ENCODE peak calls at places on chromosomes 3 and 15, in seven cellular contexts. B is right cardiac atrium, X is upper lobe of right lung, A is psoas muscle, S is adrenal gland, W is ovary, Z is fibroblast of lung. H is an unnamed sample. For H3K9me3, the result is how much of the 10 kb centered on the place peaks cover.

GRCh38 chr3:159814161-159814560 is 174.5 kb upstream of the IL12A start:
- DNase-seq in W (no peak), A (no peak), S (no peak), X (no peak), B (no peak), Z (no peak), H (no peak)

GRCh38 chr15:73631915-73632669 is 1.1 kb downstream of the NPTN start:
- DNase-seq in A (no peak), Z (peak), W (no peak), X (no peak), S (peak), B (peak), H (peak)

GRCh38 chr3:181534881-181535280 is 176.8 kb upstream of the SOX2 start:
- DNase-seq in B (no peak), Z (no peak), S (no peak), W (no peak), A (no peak), X (no peak), H (no peak)

GRCh38 chr3:127050733-127051132 is 67.8 kb downstream of the PLXNA1 start:
- DNase-seq in Z (no peak), S (no peak), B (no peak), X (peak), W (no peak), A (peak), H (no peak)

GRCh38 chr15:100866386-100867330 is 13.0 kb upstream of the ALDH1A3 start:
- DNase-seq in Z (no peak), W (no peak), B (no peak), A (no peak), X (no peak), S (no peak), H (no peak)

GRCh38 chr3:183695569-183696364 is 1.8 kb upstream of the YEATS2 start:
- DNase-seq in B (no peak), X (no peak), W (no peak), S (no peak), Z (no peak), A (no peak), H (no peak)

GRCh38 chr3:47912006-47912504 is 104.2 kb downstream of the MAP4 start:
- DNase-seq in W (no peak), S (no peak), Z (no peak), A (no peak), B (no peak), X (no peak), H (no peak)

GRCh38 chr15:68303560-68304436 is 26.3 kb downstream of the FEM1B start:
- DNase-seq in W (no peak), A (no peak), Z (no peak), X (no peak), S (no peak), B (no peak), H (no peak)

GRCh38 chr3:14042680-14043079 is 82.0 kb downstream of the CHCHD4 start:
- DNase-seq in S (no peak), X (no peak), W (no peak), Z (peak), B (no peak), A (no peak), H (peak)

GRCh38 chr15:82679626-82680199 is 30.0 kb downstream of the AP3B2 start:
- DNase-seq in W (no peak), S (no peak), X (no peak), Z (no peak), A (no peak), B (no peak), H (no peak)

GRCh38 chr3:46912986-46913385 is 35.5 kb downstream of the PTH1R start:
- DNase-seq in W (no peak), B (no peak), S (no peak), Z (no peak), X (no peak), A (no peak), H (no peak)

GRCh38 chr15:89790206-89790605 is 14.1 kb downstream of the MESP2 start:
- DNase-seq in A (no peak), S (no peak), B (no peak), Z (no peak), W (no peak), X (no peak), H (no peak)

GRCh38 chr15:67080900-67081431 is 15.6 kb downstream of the SMAD3 start:
- DNase-seq in X (peak), W (no peak), B (peak), S (no peak), A (peak), Z (peak), H (peak)

GRCh38 chr15:67199391-67199790 is 55.1 kb downstream of the AAGAB start:
- DNase-seq in X (no peak), S (no peak), A (no peak), W (no peak), B (no peak), Z (no peak), H (no peak)

GRCh38 chr3:177056927-177057326 is 140.4 kb downstream of the TBL1XR1 start:
- DNase-seq in B (no peak), Z (no peak), X (no peak), W (no peak), S (no peak), A (no peak), H (no peak)

GRCh38 chr3:24550588-24550987 is 55.9 kb upstream of the THRB start:
- DNase-seq in Z (no peak), W (no peak), A (no peak), X (no peak), S (no peak), B (no peak), H (no peak)

GRCh38 chr15:89150286-89150685 is 62.0 kb downstream of the ABHD2 start:
- DNase-seq in A (no peak), S (no peak), Z (no peak), B (no peak), X (no peak), W (no peak), H (no peak)

GRCh38 chr3:178802993-178803693 is 266.9 kb downstream of the KCNMB2 start:
- DNase-seq in Z (peak), B (no peak), A (no peak), X (no peak), W (no peak), S (no peak), H (no peak)

GRCh38 chr15:101521563-101521962 is 32.1 kb upstream of the PCSK6 start:
- DNase-seq in W (no peak), B (no peak), Z (no peak), S (no peak), A (no peak), X (no peak), H (no peak)

GRCh38 chr15:85718271-85718971 is 76.3 kb downstream of the KLHL25 start:
- DNase-seq in W (no peak), A (no peak), S (no peak), B (no peak), X (no peak), Z (no peak), H (no peak)

GRCh38 chr3:186930143-186930638 is at the start of gene ST6GAL1:
- DNase-seq in S (peak), A (peak), Z (peak), X (peak), W (peak), B (peak), H (peak)

GRCh38 chr3:13578246-13578645 is 29.3 kb downstream of the FBLN2 start:
- DNase-seq in A (no peak), S (no peak), W (no peak), X (no peak), B (no peak), Z (no peak), H (no peak)

GRCh38 chr3:25556504-25556903 is 108.2 kb downstream of the TOP2B start:
- DNase-seq in B (no peak), A (no peak), W (no peak), X (no peak), Z (no peak), S (no peak), H (no peak)

GRCh38 chr3:151085227-151085888 is at the start of gene MED12L:
- DNase-seq in B (peak), S (peak), A (peak), W (peak), X (peak), Z (peak), H (peak)

GRCh38 chr3:81925385-81925784 is 163.9 kb upstream of the GBE1 start:
- DNase-seq in B (no peak), W (no peak), A (no peak), X (no peak), S (no peak), Z (no peak), H (no peak)

GRCh38 chr15:43911235-43911661 is 84.4 kb downstream of the WDR76 start:
- DNase-seq in A (no peak), X (no peak), S (no peak), B (peak), W (no peak), Z (peak), H (peak)

GRCh38 chr3:81742581-81742980 is 18.9 kb downstream of the GBE1 start:
- DNase-seq in A (no peak), Z (no peak), S (no peak), X (no peak), W (no peak), B (no peak), H (no peak)

GRCh38 chr15:58442122-58442521 is 10.3 kb downstream of the LIPC start:
- DNase-seq in Z (no peak), B (no peak), W (no peak), S (no peak), A (no peak), X (no peak), H (no peak)

GRCh38 chr3:44914936-44915335 is 40.5 kb downstream of the TGM4 start:
- DNase-seq in Z (no peak), X (no peak), A (no peak), S (peak), W (no peak), B (no peak), H (peak)

GRCh38 chr3:106130384-106131084 is 261.7 kb upstream of the CBLB start:
- DNase-seq in B (no peak), Z (peak), W (no peak), X (no peak), S (no peak), A (no peak), H (peak)

GRCh38 chr3:20069178-20069532 is 28.9 kb downstream of the KAT2B start:
- DNase-seq in B (no peak), A (no peak), X (no peak), S (no peak), Z (no peak), W (no peak), H (no peak)

GRCh38 chr3:107999215-107999775 is 91.5 kb downstream of the CD47 start:
- DNase-seq in W (no peak), A (no peak), Z (no peak), S (no peak), X (no peak), B (no peak), H (no peak)

GRCh38 chr3:182005683-182006082 is 294.0 kb downstream of the SOX2 start:
- DNase-seq in A (no peak), S (no peak), Z (no peak), W (no peak), X (no peak), B (no peak), H (no peak)

GRCh38 chr3:172072543-172072942 is 33.2 kb downstream of the FNDC3B start:
- DNase-seq in B (no peak), A (no peak), Z (no peak), W (no peak), X (no peak), S (no peak), H (no peak)

GRCh38 chr15:81235781-81236507 is 39.3 kb downstream of the IL16 start:
- DNase-seq in X (no peak), A (no peak), B (peak), Z (peak), W (peak), S (peak), H (no peak)
- H3K9me3 ChIP-seq in X (under half), A (under half), B (under half), Z (under half), W (under half), S (under half), H (under half)

GRCh38 chr3:129623447-129624118 is 17.1 kb upstream of the PLXND1 start:
- DNase-seq in S (peak), Z (no peak), B (peak), W (peak), X (peak), A (peak), H (peak)
- H3K27ac ChIP-seq in S (no peak), Z (no peak), B (peak), W (no peak), X (peak), A (peak), H (no peak)

GRCh38 chr3:291028-291427 is 94.5 kb downstream of the CHL1 start:
- DNase-seq in S (no peak), A (no peak), W (no peak), Z (no peak), X (no peak), B (no peak), H (no peak)
- H3K9me3 ChIP-seq in S (under half), A (under half), W (under half), Z (under half), X (under half), B (under half), H (under half)

DNA sequence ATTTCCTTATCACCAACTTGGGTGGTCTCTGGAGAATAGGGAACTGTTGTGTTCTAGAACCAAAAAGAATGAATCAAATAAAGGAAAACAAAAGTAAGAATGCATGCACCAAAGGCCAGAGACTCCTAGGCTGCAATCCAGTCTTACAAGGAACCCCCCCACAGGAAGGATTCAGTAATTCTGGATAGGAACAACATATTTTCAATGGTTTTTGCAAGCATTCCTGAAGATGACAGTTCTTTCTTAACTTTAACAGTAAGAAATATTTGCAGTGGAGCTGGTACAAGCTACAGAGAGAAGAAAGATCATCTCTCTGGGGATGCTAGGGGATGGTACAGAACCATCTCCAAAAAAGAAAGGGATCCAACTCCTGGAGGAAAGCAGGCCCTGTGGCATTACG is 116.2 kb upstream of the CHRM5 start:
- DNase-seq in W (no peak), B (no peak), A (no peak), X (no peak), Z (no peak), S (no peak), H (peak)
- H3K27ac ChIP-seq in W (no peak), B (no peak), A (no peak), X (no peak), Z (no peak), S (no peak), H (no peak)

DNA sequence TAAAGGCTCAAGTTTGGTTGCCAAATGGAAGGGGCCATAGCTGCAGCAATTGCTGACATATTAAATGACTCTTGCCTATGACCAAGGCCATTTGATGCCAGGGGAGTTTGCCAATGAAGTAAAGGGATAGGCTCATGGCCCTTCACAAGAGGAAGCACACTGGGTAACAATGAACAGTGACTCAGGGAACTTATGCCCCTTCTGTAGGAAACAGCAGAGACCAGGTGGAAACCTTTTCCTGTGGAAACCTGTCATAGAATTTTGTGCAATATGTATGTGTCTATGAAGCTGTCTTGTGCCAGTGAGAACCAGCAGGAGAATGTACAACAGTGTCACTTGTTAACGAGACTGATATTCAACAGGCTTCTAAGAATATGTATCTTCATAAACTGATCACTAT is 25.4 kb upstream of the AVEN start:
- DNase-seq in B (no peak), S (no peak), X (no peak), Z (no peak), W (no peak), A (no peak), H (no peak)
- H3K9me3 ChIP-seq in B (under half), S (under half), X (under half), Z (under half), W (under half), A (under half), H (under half)

DNA sequence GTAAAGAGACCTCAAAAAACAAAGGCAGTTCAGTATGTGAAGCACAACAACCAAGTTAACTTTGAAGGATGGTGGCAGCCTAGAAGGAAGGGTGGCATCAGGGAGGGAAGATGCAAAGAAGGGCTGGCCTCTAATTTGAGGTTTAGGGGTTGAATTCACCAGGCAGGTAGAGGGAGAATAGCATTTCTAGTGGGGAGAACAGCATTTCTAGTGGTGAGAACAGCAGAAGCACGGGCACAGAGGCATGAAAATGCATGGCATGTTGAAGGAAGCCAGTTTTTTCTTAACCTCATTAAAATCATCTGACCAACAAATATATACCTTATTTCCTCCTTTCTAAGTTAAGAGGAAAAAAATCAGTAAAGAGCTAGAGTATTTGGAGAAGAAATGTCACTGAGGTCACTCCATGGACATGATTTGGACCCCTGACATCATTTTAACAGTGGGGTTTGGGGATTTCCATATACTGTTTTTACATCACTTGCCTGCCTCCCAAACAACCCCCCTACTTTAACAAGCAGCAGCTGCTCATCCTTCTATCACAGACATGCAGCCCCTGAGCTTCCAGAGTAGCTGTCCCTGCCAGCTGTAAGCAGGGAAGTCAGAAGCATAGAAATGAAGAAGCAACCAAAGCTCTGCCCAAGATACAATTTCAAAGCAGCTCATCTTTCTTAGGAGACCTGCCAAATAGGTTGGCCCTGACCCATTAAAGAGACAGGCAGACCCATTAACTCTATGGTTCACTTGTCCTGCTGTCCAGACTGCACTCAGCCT is 2.4 kb upstream of the POPDC2 start:
- DNase-seq in B (no peak), X (no peak), A (no peak), Z (peak), S (peak), W (no peak), H (peak)
- H3K27ac ChIP-seq in B (peak), X (no peak), A (peak), Z (no peak), S (no peak), W (no peak), H (peak)

GRCh38 chr15:20356444-20357138 is 185.0 kb downstream of the GOLGA6L6 start:
- DNase-seq in Z (no peak), W (peak), A (peak), B (peak), S (peak), X (peak), H (no peak)

GRCh38 chr15:20351448-20351961 is 190.1 kb downstream of the GOLGA6L6 start:
- DNase-seq in W (no peak), X (peak), S (no peak), B (peak), Z (no peak), A (peak), H (no peak)

GRCh38 chr15:20352241-20353200 is 189.1 kb downstream of the GOLGA6L6 start:
- DNase-seq in A (peak), B (no peak), Z (no peak), X (peak), W (no peak), S (no peak), H (no peak)

GRCh38 chr15:20355256-20355868 is 186.2 kb downstream of the GOLGA6L6 start:
- DNase-seq in B (no peak), S (no peak), A (peak), Z (no peak), X (peak), W (no peak), H (no peak)

GRCh38 chr15:20353966-20354883 is 187.4 kb downstream of the GOLGA6L6 start:
- DNase-seq in B (no peak), X (peak), S (no peak), Z (no peak), A (peak), W (no peak), H (no peak)
- H3K9me3 ChIP-seq in B (under half), X (under half), S (under half), Z (under half), A (under half), W (under half), H (under half)

DNA sequence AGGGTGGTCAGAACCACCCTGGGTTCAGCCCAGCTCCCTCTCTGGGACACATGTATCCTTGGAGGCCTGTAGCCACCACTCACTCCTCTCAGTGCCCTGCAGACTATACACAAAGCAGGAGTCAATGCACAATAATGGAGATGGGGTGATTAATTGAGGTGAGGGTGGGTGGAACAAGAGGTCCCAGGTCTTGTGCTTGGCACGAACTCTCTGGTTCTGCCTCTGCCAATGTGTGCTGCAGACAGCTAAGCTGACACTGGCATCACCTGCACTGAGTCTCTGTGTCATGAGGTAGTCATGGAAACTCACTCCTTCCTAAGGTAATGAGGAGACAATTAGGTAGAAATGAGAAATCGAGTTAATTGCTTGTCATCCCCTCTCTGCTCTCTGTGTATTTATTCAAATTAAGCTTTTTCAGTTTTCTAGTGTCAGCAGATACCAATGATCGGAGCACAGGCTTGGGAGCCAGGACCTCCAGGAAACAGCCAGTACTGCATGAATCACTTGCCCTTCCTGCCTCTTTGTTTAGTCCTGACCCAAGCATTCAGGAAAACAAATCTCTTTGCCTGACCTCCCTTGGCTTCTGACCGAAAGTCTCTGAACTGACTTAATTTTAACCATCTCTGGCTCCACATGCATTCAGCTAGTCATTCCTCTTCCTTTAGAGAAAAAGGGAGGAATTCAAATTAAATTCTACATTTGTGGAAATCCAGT is 56.7 kb downstream of the DRD3 start:
- DNase-seq in W (no peak), S (peak), A (no peak), X (no peak), Z (peak), B (peak), H (peak)
- H3K27ac ChIP-seq in W (no peak), S (no peak), A (no peak), X (peak), Z (no peak), B (peak), H (no peak)